ENCODE peak calls at places on chromosomes 2 and 18, in five cellular contexts. A, V, X, C and H are unnamed samples.

GRCh38 chr2:227818569-227819397 is 5.1 kb downstream of the CCL20 start:
- DNase-seq in V (no peak), X (peak; percentile 34), C (peak; percentile 100), A (peak; percentile 53), H (peak; percentile 61)

GRCh38 chr2:237727363-237727762 is 71.2 kb upstream of the RBM44 start:
- DNase-seq in A (no peak), V (no peak), C (no peak), X (no peak), H (no peak)

GRCh38 chr2:205775091-205775876 is 93.0 kb downstream of the NRP2 start:
- DNase-seq in A (no peak), V (no peak), C (no peak), X (no peak), H (no peak)

GRCh38 chr18:32911660-32912284 is 138.9 kb upstream of the KLHL14 start:
- DNase-seq in X (no peak), C (no peak), V (no peak), A (no peak), H (no peak)

GRCh38 chr2:34012728-34013302 is 413.7 kb upstream of the FAM98A start:
- DNase-seq in C (peak; percentile 10), A (peak; percentile 60), X (no peak), V (no peak), H (peak; percentile 7)

GRCh38 chr2:165113414-165113813 is 90.4 kb downstream of the SCN3A start:
- DNase-seq in V (no peak), C (no peak), A (no peak), X (no peak), H (no peak)

GRCh38 chr2:240255811-240256703 is 115.6 kb upstream of the OTOS start:
- DNase-seq in X (no peak), V (no peak), A (peak; percentile 23), C (no peak), H (no peak)

GRCh38 chr18:46110406-46110805 is 6.2 kb downstream of the HAUS1 start:
- DNase-seq in A (no peak), C (no peak), X (no peak), V (no peak), H (no peak)

GRCh38 chr18:79389689-79390088 is 6.0 kb upstream of the NFATC1 start:
- DNase-seq in A (no peak), C (no peak), V (no peak), X (no peak), H (no peak)

GRCh38 chr2:146879882-146880281 is 964.9 kb upstream of the ACVR2A start:
- DNase-seq in X (no peak), A (no peak), V (no peak), C (no peak), H (no peak)

GRCh38 chr2:47373747-47374146 is 29.2 kb upstream of the MSH2 start:
- DNase-seq in A (peak; percentile 40), C (no peak), X (no peak), V (no peak), H (no peak)

GRCh38 chr2:216316743-216317142 is 55.5 kb downstream of the MARCHF4 start:
- DNase-seq in C (no peak), X (no peak), A (no peak), V (no peak), H (no peak)

GRCh38 chr2:240337028-240337427 is 98.4 kb upstream of the GPC1 start:
- DNase-seq in C (no peak), X (no peak), V (no peak), A (peak; percentile 2), H (no peak)

GRCh38 chr2:136117909-136118818 is at the start of gene CXCR4:
- DNase-seq in C (peak; percentile 88), A (peak; percentile 80), V (peak; percentile 94), X (no peak), H (peak; percentile 37)

GRCh38 chr2:3651686-3652516 is 6.1 kb upstream of the ALLC start:
- DNase-seq in V (peak; percentile 46), C (no peak), X (no peak), A (peak; percentile 62), H (no peak)

GRCh38 chr2:36737131-36737750 is 40.7 kb downstream of the VIT start:
- DNase-seq in X (no peak), V (no peak), A (no peak), C (no peak), H (no peak)

GRCh38 chr2:118387509-118387908 is 299.2 kb downstream of the INSIG2 start:
- DNase-seq in C (no peak), X (no peak), A (no peak), V (no peak), H (no peak)

GRCh38 chr2:230903251-230904150 is 21.5 kb downstream of the GPR55 start:
- DNase-seq in A (peak; percentile 15), C (no peak), V (no peak), X (no peak), H (no peak)

GRCh38 chr18:57801379-57802165 is 1.5 kb downstream of the ATP8B1 start:
- DNase-seq in A (peak; percentile 50), X (no peak), C (no peak), V (no peak), H (no peak)

GRCh38 chr2:210630904-210631560 is 74.6 kb downstream of the CPS1 start:
- DNase-seq in V (no peak), X (no peak), A (no peak), C (no peak), H (no peak)

GRCh38 chr2:217703102-217703501 is 299.7 kb downstream of the TNS1 start:
- DNase-seq in C (no peak), A (no peak), X (no peak), V (no peak), H (no peak)

GRCh38 chr2:102191501-102191900 is 4.7 kb downstream of the IL1RL2 start:
- DNase-seq in A (no peak), V (no peak), X (no peak), C (no peak), H (no peak)

GRCh38 chr2:238695538-238695937 is 152.3 kb upstream of the TWIST2 start:
- DNase-seq in X (no peak), V (no peak), A (no peak), C (no peak), H (no peak)

GRCh38 chr2:109439897-109440506 is 173.8 kb downstream of the SEPTIN10 start:
- DNase-seq in V (no peak), X (no peak), A (no peak), C (no peak), H (no peak)

GRCh38 chr2:120763931-120764330 is 28.3 kb downstream of the GLI2 start:
- DNase-seq in C (no peak), X (no peak), V (no peak), A (no peak), H (no peak)

GRCh38 chr2:51650769-51651168 is 618.8 kb upstream of the NRXN1 start:
- DNase-seq in V (no peak), X (no peak), C (no peak), A (no peak), H (no peak)

GRCh38 chr2:150391779-150392178 is 95.7 kb downstream of the RND3 start:
- DNase-seq in V (no peak), X (no peak), A (no peak), C (no peak), H (no peak)

GRCh38 chr2:30444283-30444682 is 2.8 kb upstream of the LCLAT1 start:
- DNase-seq in X (no peak), C (peak; percentile 79), A (no peak), V (no peak), H (no peak)
- H3K4me3 ChIP-seq in X (no peak overlapping the region), C (no peak overlapping the region), A (no peak overlapping the region), V (no peak overlapping the region), H (no peak overlapping the region)

DNA sequence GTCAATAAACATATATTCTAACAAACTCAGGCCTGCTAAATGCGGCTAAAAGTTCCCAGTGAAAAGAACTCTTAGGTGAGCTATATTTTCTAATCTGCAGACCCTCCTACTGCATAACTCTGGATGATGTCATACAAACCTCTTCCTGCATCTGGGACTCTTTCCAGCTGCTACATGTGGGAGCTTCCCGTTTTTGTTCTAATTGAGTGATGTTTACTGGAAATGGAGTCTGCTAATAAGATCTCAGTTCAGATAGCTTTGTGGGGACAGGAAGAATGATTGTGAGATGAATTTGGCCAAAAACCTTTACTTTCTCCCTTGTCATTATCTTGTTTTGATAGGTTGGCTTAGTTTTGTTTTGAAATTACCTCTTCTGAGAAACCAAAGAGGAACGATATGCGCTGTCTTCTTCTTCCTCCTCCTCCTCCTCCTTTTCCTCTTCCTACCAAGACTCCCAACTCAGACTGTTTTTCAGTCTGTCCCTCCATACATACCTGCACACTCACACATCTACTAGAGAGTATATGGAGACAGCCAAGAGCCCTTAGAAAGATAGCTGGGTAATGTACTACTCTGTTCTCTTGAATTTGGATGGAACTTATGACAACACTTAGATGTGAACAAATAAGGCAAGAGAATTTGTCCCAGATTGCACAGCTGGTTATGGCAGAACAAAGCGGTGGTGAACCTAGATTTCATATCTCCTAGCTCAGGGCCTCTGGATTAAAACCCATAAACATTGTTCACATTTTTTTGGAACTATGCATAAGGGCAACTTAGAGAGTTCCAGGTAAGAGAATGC is 39.8 kb upstream of the AAK1 start:
- DNase-seq in X (no peak), V (no peak), C (no peak), A (no peak), H (no peak)
- H3K4me3 ChIP-seq in X (peak overlapping the region; percentile 27), V (no peak overlapping the region), C (no peak overlapping the region), A (no peak overlapping the region), H (no peak overlapping the region)

GRCh38 chr2:393711-394696 is 106.1 kb upstream of the ALKAL2 start:
- DNase-seq in X (no peak), A (no peak), V (peak; percentile 49), C (no peak), H (no peak)
- H3K4me3 ChIP-seq in X (no peak overlapping the region), A (no peak overlapping the region), V (peak overlapping the region; percentile 36), C (no peak overlapping the region), H (no peak overlapping the region)

GRCh38 chr2:207239754-207240494 is 74.2 kb upstream of the KLF7 start:
- DNase-seq in A (no peak), V (no peak), X (no peak), C (no peak), H (no peak)
- H3K4me3 ChIP-seq in A (no peak overlapping the region), V (no peak overlapping the region), X (peak overlapping the region; percentile 19), C (no peak overlapping the region), H (no peak overlapping the region)

GRCh38 chr2:190359896-190360376 is 16.5 kb downstream of the INPP1 start:
- DNase-seq in A (peak; percentile 59), C (no peak), V (peak; percentile 15), X (peak; percentile 37), H (no peak)
- H3K4me3 ChIP-seq in A (peak overlapping the region; percentile 26), C (no peak overlapping the region), V (peak overlapping the region; percentile 60), X (peak overlapping the region; percentile 65), H (peak overlapping the region; percentile 3)

GRCh38 chr2:20707601-20708000 is 40.7 kb downstream of the GDF7 start:
- DNase-seq in A (no peak), C (no peak), X (no peak), V (no peak), H (no peak)
- H3K4me3 ChIP-seq in A (no peak overlapping the region), C (no peak overlapping the region), X (no peak overlapping the region), V (no peak overlapping the region), H (no peak overlapping the region)